ENCODE peak calls at places on chromosomes 16 and 17, in nine cellular contexts. A, P, Q, M, G, Y, U, O and Z are unnamed samples.
A peak's percentile ranks its signal among the peaks of the same experiment; 100 is the strongest.

GRCh38 chr17:21043296-21044232 is 753 bp upstream of the USP22 start:
- DNase-seq in A (peak; percentile 97), P (peak; percentile 92), Q (peak; percentile 95), M (peak; percentile 97), G (no peak), Y (peak; percentile 89), U (peak; percentile 61), O (peak; percentile 100), Z (peak; percentile 96)

GRCh38 chr17:33234930-33235685 is 58.0 kb downstream of the ASIC2 start:
- DNase-seq in A (no peak), P (no peak), Q (no peak), M (peak; percentile 97), G (no peak), Y (no peak), U (peak; percentile 60), O (peak; percentile 43), Z (peak; percentile 8)

GRCh38 chr17:46770818-46771600 is 47.5 kb downstream of the WNT3 start:
- DNase-seq in A (peak; percentile 60), P (no peak), Q (peak; percentile 19), M (peak; percentile 47), G (peak; percentile 62), Y (peak; percentile 56), U (no peak), O (peak; percentile 79), Z (no peak)

GRCh38 chr17:65332375-65332774 is 195.2 kb downstream of the RGS9 start:
- DNase-seq in A (no peak), P (no peak), Q (no peak), M (peak; percentile 61), G (no peak), Y (no peak), U (no peak), O (peak; percentile 49), Z (no peak)

GRCh38 chr17:20206068-20206467 is 196.9 kb downstream of the SPECC1 start:
- DNase-seq in A (peak; percentile 37), P (no peak), Q (peak; percentile 9), M (peak; percentile 18), G (no peak), Y (no peak), U (no peak), O (peak; percentile 38), Z (no peak)

GRCh38 chr17:42578282-42578869 is 847 bp upstream of the PSMC3IP start:
- DNase-seq in A (peak; percentile 86), P (peak; percentile 69), Q (peak; percentile 62), M (peak; percentile 76), G (peak; percentile 88), Y (peak; percentile 77), U (peak; percentile 24), O (peak; percentile 87), Z (peak; percentile 42)

GRCh38 chr17:45262516-45263476 is 902 bp upstream of the SPATA32 start:
- DNase-seq in A (no peak), P (no peak), Q (no peak), M (peak; percentile 78), G (no peak), Y (no peak), U (no peak), O (no peak), Z (no peak)

GRCh38 chr17:18228176-18228682 is 2.8 kb downstream of the LLGL1 start:
- DNase-seq in A (no peak), P (no peak), Q (no peak), M (no peak), G (no peak), Y (no peak), U (no peak), O (no peak), Z (no peak)

GRCh38 chr17:58085039-58085715 is 2.0 kb downstream of the DYNLL2 start:
- DNase-seq in A (no peak), P (no peak), Q (no peak), M (no peak), G (no peak), Y (no peak), U (no peak), O (peak; percentile 27), Z (no peak)

GRCh38 chr16:84054271-84054670 is 11.7 kb upstream of the SLC38A8 start:
- DNase-seq in A (no peak), P (no peak), Q (no peak), M (no peak), G (peak; percentile 7), Y (no peak), U (no peak), O (no peak), Z (no peak)

GRCh38 chr16:2895813-2896212 is 12.8 kb downstream of the FLYWCH2 start:
- DNase-seq in A (no peak), P (no peak), Q (no peak), M (peak; percentile 15), G (no peak), Y (no peak), U (no peak), O (no peak), Z (no peak)